ENCODE peak calls at places on chromosomes 4 and X, in five cellular contexts. L is astrocyte, N is tibial artery, D is PC-3, K is GM06990. A is an unnamed sample.

GRCh38 chr4:127782025-127782274 is 172 bp upstream of the HSPA4L start:
- DNase-seq in L (peak; percentile 62), N (peak; percentile 91), D (peak; percentile 82), K (no peak), A (peak; percentile 86)

GRCh38 chrX:47991263-47992092 is 12.3 kb downstream of the ZNF182 start:
- DNase-seq in L (peak; percentile 75), N (no peak), D (peak; percentile 13), K (no peak), A (peak; percentile 38)

GRCh38 chr4:10727140-10727880 is 42.7 kb upstream of the CLNK start:
- DNase-seq in L (no peak), N (no peak), D (no peak), K (no peak), A (no peak)

GRCh38 chr4:15737255-15737654 is 34.4 kb downstream of the BST1 start:
- DNase-seq in L (no peak), N (no peak), D (no peak), K (no peak), A (no peak)

GRCh38 chr4:795726-796119 is 30.2 kb downstream of the CPLX1 start:
- DNase-seq in L (no peak), N (no peak), D (no peak), K (no peak), A (no peak)

GRCh38 chr4:111512081-111512774 is 633.0 kb upstream of the FAM241A start:
- DNase-seq in L (peak; percentile 94), N (no peak), D (peak; percentile 86), K (no peak), A (peak; percentile 92)

GRCh38 chr4:24917076-24917856 is 4.4 kb upstream of the CCDC149 start:
- DNase-seq in L (no peak), N (no peak), D (no peak), K (no peak), A (no peak)

GRCh38 chrX:10615931-10616780 is 4.2 kb downstream of the MID1 start:
- DNase-seq in L (peak; percentile 68), N (no peak), D (peak; percentile 69), K (no peak), A (peak; percentile 72)

GRCh38 chr4:35963383-35963782 is 280.9 kb downstream of the ARAP2 start:
- DNase-seq in L (peak; percentile 37), N (no peak), D (no peak), K (no peak), A (peak; percentile 32)

GRCh38 chr4:169009281-169010124 is 552 bp downstream of the CBR4 start:
- DNase-seq in L (peak; percentile 35), N (peak; percentile 79), D (peak; percentile 67), K (peak; percentile 75), A (peak; percentile 62)

GRCh38 chr4:102139932-102140331 is 205.3 kb downstream of the SLC39A8 start:
- DNase-seq in L (peak; percentile 31), N (no peak), D (peak; percentile 88), K (no peak), A (peak; percentile 10)

GRCh38 chrX:57417827-57418226 is 131.3 kb downstream of the FAAH2 start:
- DNase-seq in L (no peak), N (no peak), D (peak; percentile 11), K (no peak), A (no peak)

GRCh38 chr4:7041851-7042696 is 1.1 kb upstream of the TADA2B start:
- DNase-seq in L (peak; percentile 32), N (peak; percentile 77), D (peak; percentile 28), K (no peak), A (no peak)

DNA sequence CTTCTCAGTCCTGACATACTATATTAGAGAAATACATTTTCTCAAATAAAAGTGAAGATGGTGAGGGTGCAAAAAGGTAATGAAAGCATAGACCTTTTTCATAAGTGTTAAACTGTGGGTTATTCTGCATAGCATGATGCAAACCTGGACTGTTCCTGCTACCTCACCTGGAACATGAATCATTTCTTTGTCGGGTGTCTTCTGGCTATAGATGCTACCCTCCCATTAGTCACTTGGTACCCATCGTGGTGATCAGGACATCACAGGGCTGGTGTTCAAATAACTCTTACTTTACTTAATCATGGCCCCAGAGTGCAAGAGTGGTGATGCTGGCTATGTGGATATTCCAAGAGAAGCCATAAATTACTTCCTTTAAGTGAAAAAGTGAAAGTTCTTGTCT is 264.7 kb upstream of the AGA start:
- DNase-seq in L (no peak), N (no peak), D (no peak), K (no peak), A (no peak)
- H3K4me3 ChIP-seq in L (no peak overlapping the region), N (no peak overlapping the region), D (no peak overlapping the region), K (no peak overlapping the region), A (no peak overlapping the region)

GRCh38 chrX:100289159-100289558 is 120.9 kb downstream of the PCDH19 start:
- DNase-seq in L (no peak), N (no peak), D (no peak), K (no peak), A (no peak)
- TF ChIP-seq CTCF in L (no peak), N (no peak), D (no peak), K (no peak), A (no peak)

DNA sequence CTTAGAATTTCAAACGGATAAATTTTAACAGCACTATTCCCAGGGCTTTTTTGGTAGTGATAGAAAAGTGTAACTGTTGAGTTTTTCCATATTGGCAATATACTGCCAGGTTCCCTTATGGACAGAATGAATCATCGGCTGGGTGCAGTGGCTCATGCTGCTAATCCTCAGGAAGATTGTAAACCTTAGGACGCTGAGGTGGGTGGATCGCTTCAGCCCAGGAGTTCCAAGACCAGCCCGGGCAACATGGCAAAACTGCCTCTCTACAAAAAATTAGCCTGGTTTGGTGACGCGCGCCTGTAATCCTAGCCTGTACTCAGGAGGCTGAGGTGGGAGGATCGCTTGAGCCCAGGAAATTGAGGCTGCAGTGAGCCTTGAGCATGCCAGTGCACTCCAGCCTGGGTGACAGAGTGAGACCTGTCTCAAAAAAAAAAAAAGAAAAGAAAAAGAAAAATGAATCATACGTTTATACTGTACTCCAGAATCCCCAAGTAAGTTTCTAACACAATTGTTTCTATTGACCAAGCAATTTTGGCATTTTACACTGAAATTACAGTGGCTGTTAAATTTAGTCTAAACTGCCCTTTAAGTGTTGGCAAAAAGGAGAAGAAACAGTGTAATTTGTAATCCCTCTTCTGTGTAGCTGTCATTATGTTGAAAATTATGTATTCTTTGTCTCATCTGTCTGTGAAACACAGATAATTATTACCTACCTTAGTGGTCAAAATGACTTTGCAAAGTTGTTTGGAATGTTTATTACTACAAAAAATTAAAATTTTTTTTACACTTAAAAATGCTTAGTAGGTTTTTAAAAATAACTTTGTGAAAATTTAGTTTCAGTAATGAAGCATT is 1.8 kb downstream of the SLC30A9 start:
- DNase-seq in L (peak; percentile 12), N (no peak), D (peak; percentile 80), K (no peak), A (peak; percentile 6)
- H3K4me3 ChIP-seq in L (peak overlapping the region; percentile 87), N (peak overlapping the region; percentile 87), D (peak overlapping the region; percentile 98), K (peak overlapping the region; percentile 14), A (peak overlapping the region; percentile 8)

GRCh38 chrX:41863343-41864203 is 59.8 kb downstream of the CASK start:
- DNase-seq in L (no peak), N (no peak), D (peak; percentile 3), K (no peak), A (no peak)
- TF ChIP-seq CTCF in L (no peak), N (no peak), D (peak; percentile 46), K (peak; percentile 16), A (no peak)

GRCh38 chr4:2441393-2442174 is 22.8 kb downstream of the CFAP99 start:
- DNase-seq in L (peak; percentile 12), N (no peak), D (peak; percentile 70), K (peak; percentile 85), A (peak; percentile 70)
- H3K4me3 ChIP-seq in L (no peak overlapping the region), N (no peak overlapping the region), D (no peak overlapping the region), K (no peak overlapping the region), A (no peak overlapping the region)

GRCh38 chr4:68272860-68273259 is 27.4 kb upstream of the TMPRSS11B start:
- DNase-seq in L (peak; percentile 31), N (no peak), D (peak; percentile 27), K (no peak), A (no peak)

GRCh38 chr4:68278045-68278444 is 32.6 kb upstream of the TMPRSS11B start:
- DNase-seq in L (no peak), N (no peak), D (peak; percentile 79), K (no peak), A (no peak)

GRCh38 chr4:68267433-68267944 is 22.0 kb upstream of the TMPRSS11B start:
- DNase-seq in L (peak; percentile 85), N (no peak), D (peak; percentile 65), K (no peak), A (peak; percentile 67)

GRCh38 chr4:68271851-68272756 is 26.6 kb upstream of the TMPRSS11B start:
- DNase-seq in L (peak; percentile 65), N (no peak), D (peak; percentile 81), K (peak; percentile 27), A (peak; percentile 79)
- TF ChIP-seq CTCF in L (peak; percentile 84), N (peak; percentile 80), D (peak; percentile 89), K (peak; percentile 64), A (peak; percentile 74)

GRCh38 chr4:173526724-173527102 is 3.3 kb downstream of the HAND2 start:
- DNase-seq in L (no peak), N (no peak), D (no peak), K (no peak), A (no peak)
- H3K4me3 ChIP-seq in L (no peak overlapping the region), N (peak overlapping the region; percentile 91), D (no peak overlapping the region), K (no peak overlapping the region), A (peak overlapping the region; percentile 89)

DNA sequence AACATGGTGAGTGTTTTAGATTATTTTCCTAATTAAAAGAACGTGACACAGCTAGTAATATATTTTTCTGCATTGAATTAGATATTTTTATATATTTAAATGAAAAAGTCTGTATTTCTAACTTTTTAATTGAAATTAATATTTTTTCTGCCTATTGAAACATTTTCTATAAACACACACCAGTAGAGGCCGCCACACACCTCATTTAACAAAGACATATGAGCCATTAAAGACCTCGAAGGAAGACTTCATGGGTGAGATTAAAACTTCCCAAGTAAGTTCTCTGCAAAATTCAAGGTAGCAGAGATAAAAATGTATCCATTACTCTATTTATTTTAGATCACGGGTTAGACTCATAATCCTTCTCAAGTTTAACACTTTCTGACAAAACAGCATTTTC is 8.3 kb downstream of the SLITRK2 start:
- DNase-seq in L (no peak), N (no peak), D (peak; percentile 31), K (no peak), A (no peak)
- TF ChIP-seq CTCF in L (peak; percentile 19), N (no peak), D (peak; percentile 39), K (peak; percentile 26), A (no peak)

GRCh38 chr4:26871611-26872010 is 11.0 kb downstream of the STIM2 start:
- DNase-seq in L (peak; percentile 71), N (no peak), D (no peak), K (no peak), A (peak; percentile 60)
- H3K4me3 ChIP-seq in L (no peak overlapping the region), N (no peak overlapping the region), D (no peak overlapping the region), K (no peak overlapping the region), A (no peak overlapping the region)

GRCh38 chr4:59393780-59394179 is 1806.3 kb upstream of the ADGRL3 start:
- DNase-seq in L (no peak), N (no peak), D (no peak), K (no peak), A (no peak)

GRCh38 chr4:59388359-59388758 is 1811.8 kb upstream of the ADGRL3 start:
- DNase-seq in L (no peak), N (no peak), D (no peak), K (no peak), A (no peak)
- TF ChIP-seq CTCF in L (no peak), N (no peak), D (no peak), K (no peak), A (no peak)

A was measured in fibroblast of pulmonary artery.